ENCODE peak calls at places on chromosomes 5 and 9, in four cellular contexts. D is RPMI7951, J is AG10803, T is neuronal stem cell. M is an unnamed sample.

GRCh38 chr5:3734621-3735020 is 139.0 kb downstream of the IRX1 start:
- DNase-seq in T (no peak), J (no peak), D (no peak), M (no peak)

GRCh38 chr5:178314066-178314660 is 81.6 kb upstream of the PHYKPL start:
- DNase-seq in J (peak), D (no peak), T (no peak), M (no peak)

GRCh38 chr5:168159425-168159824 is 132.0 kb upstream of the WWC1 start:
- DNase-seq in T (no peak), D (no peak), J (peak), M (no peak)

GRCh38 chr9:124658165-124659017 is 112.7 kb downstream of the NR6A1 start:
- DNase-seq in J (peak), T (peak), D (peak), M (peak)

GRCh38 chr5:94571415-94571814 is 47.0 kb downstream of the KIAA0825 start:
- DNase-seq in T (no peak), D (no peak), J (no peak), M (no peak)

GRCh38 chr5:119358901-119359603 is 3.2 kb downstream of the TNFAIP8 start:
- DNase-seq in T (no peak), J (no peak), D (no peak), M (no peak)

GRCh38 chr5:139787568-139788293 is 7.9 kb upstream of the PSD2 start:
- DNase-seq in T (peak), D (peak), J (peak), M (peak)

GRCh38 chr9:34158362-34158869 is 20.4 kb upstream of the UBAP1 start:
- DNase-seq in J (peak), T (peak), D (peak), M (peak)

GRCh38 chr5:1685076-1685475 is 114.6 kb downstream of the MRPL36 start:
- DNase-seq in D (no peak), J (no peak), T (no peak), M (no peak)